ENCODE peak calls at places on chromosomes 11 and 22, in eight cellular contexts. One of them, this sample, is unnamed.

GRCh38 chr11:114140826-114141225 is 81.3 kb downstream of the ZBTB16 start:
- DNase-seq in GM06990: no peak
- DNase-seq in GM20000: no peak
- DNase-seq in nephron progenitor cell: no peak
- DNase-seq in GM12864: no peak
- DNase-seq in A549: no peak
- DNase-seq in HFF-Myc: no peak
- DNase-seq in endothelial cell of umbilical vein: no peak
- DNase-seq in this sample: no peak

GRCh38 chr22:48393041-48393370 is 1434.7 kb downstream of the BRD1 start:
- DNase-seq in GM06990: no peak
- DNase-seq in GM20000: no peak
- DNase-seq in nephron progenitor cell: no peak
- DNase-seq in GM12864: no peak
- DNase-seq in A549: no peak
- DNase-seq in HFF-Myc: no peak
- DNase-seq in endothelial cell of umbilical vein: no peak
- DNase-seq in this sample: no peak

GRCh38 chr11:130418756-130419155 is 9.7 kb downstream of the ADAMTS8 start:
- DNase-seq in GM06990: no peak
- DNase-seq in GM20000: no peak
- DNase-seq in nephron progenitor cell: no peak
- DNase-seq in GM12864: no peak
- DNase-seq in A549: no peak
- DNase-seq in HFF-Myc: no peak
- DNase-seq in endothelial cell of umbilical vein: no peak
- DNase-seq in this sample: no peak

GRCh38 chr22:30806391-30806861 is 111.8 kb downstream of the OSBP2 start:
- DNase-seq in GM06990: no peak
- DNase-seq in GM20000: no peak
- DNase-seq in nephron progenitor cell: peak
- DNase-seq in GM12864: no peak
- DNase-seq in A549: peak
- DNase-seq in HFF-Myc: peak
- DNase-seq in endothelial cell of umbilical vein: peak
- DNase-seq in this sample: no peak

GRCh38 chr11:44002191-44003093 is 45.3 kb upstream of the ACCSL start:
- DNase-seq in GM06990: no peak
- DNase-seq in GM20000: no peak
- DNase-seq in nephron progenitor cell: no peak
- DNase-seq in GM12864: no peak
- DNase-seq in A549: no peak
- DNase-seq in HFF-Myc: no peak
- DNase-seq in endothelial cell of umbilical vein: no peak
- DNase-seq in this sample: peak

GRCh38 chr11:116420770-116421528 is 351.8 kb downstream of the BUD13 start:
- DNase-seq in GM06990: no peak
- DNase-seq in GM20000: no peak
- DNase-seq in nephron progenitor cell: no peak
- DNase-seq in GM12864: no peak
- DNase-seq in A549: peak
- DNase-seq in HFF-Myc: no peak
- DNase-seq in endothelial cell of umbilical vein: no peak
- DNase-seq in this sample: no peak

GRCh38 chr11:16225623-16226022 is 130.7 kb downstream of the SOX6 start:
- DNase-seq in GM06990: no peak
- DNase-seq in GM20000: no peak
- DNase-seq in nephron progenitor cell: no peak
- DNase-seq in GM12864: no peak
- DNase-seq in A549: no peak
- DNase-seq in HFF-Myc: no peak
- DNase-seq in endothelial cell of umbilical vein: no peak
- DNase-seq in this sample: no peak

GRCh38 chr11:30049214-30049613 is 32.4 kb upstream of the KCNA4 start:
- DNase-seq in GM06990: no peak
- DNase-seq in GM20000: no peak
- DNase-seq in nephron progenitor cell: no peak
- DNase-seq in GM12864: no peak
- DNase-seq in A549: no peak
- DNase-seq in HFF-Myc: no peak
- DNase-seq in endothelial cell of umbilical vein: no peak
- DNase-seq in this sample: no peak

GRCh38 chr22:32469799-32470212 is 4.8 kb upstream of the FBXO7 start:
- DNase-seq in GM06990: no peak
- DNase-seq in GM20000: no peak
- DNase-seq in nephron progenitor cell: peak
- DNase-seq in GM12864: no peak
- DNase-seq in A549: peak
- DNase-seq in HFF-Myc: peak
- DNase-seq in endothelial cell of umbilical vein: no peak
- DNase-seq in this sample: peak

GRCh38 chr11:44886765-44887164 is 63.9 kb downstream of the TP53I11 start:
- DNase-seq in GM06990: no peak
- DNase-seq in GM20000: no peak
- DNase-seq in nephron progenitor cell: no peak
- DNase-seq in GM12864: no peak
- DNase-seq in A549: no peak
- DNase-seq in HFF-Myc: no peak
- DNase-seq in endothelial cell of umbilical vein: peak
- DNase-seq in this sample: peak

GRCh38 chr11:127939000-127939399 is 648.4 kb downstream of the ETS1 start:
- DNase-seq in GM06990: no peak
- DNase-seq in GM20000: no peak
- DNase-seq in nephron progenitor cell: no peak
- DNase-seq in GM12864: no peak
- DNase-seq in A549: no peak
- DNase-seq in HFF-Myc: no peak
- DNase-seq in endothelial cell of umbilical vein: no peak
- DNase-seq in this sample: no peak

GRCh38 chr11:2928605-2929510 is at the start of gene PHLDA2:
- DNase-seq in GM06990: peak
- DNase-seq in GM20000: peak
- DNase-seq in nephron progenitor cell: peak
- DNase-seq in GM12864: no peak
- DNase-seq in A549: peak
- DNase-seq in HFF-Myc: no peak
- DNase-seq in endothelial cell of umbilical vein: peak
- DNase-seq in this sample: peak

GRCh38 chr11:128929991-128930390 is 12.7 kb downstream of the TP53AIP1 start:
- DNase-seq in GM06990: no peak
- DNase-seq in GM20000: no peak
- DNase-seq in nephron progenitor cell: peak
- DNase-seq in GM12864: no peak
- DNase-seq in A549: no peak
- DNase-seq in HFF-Myc: no peak
- DNase-seq in endothelial cell of umbilical vein: no peak
- DNase-seq in this sample: peak

GRCh38 chr22:27507935-27508504 is 293.5 kb downstream of the MN1 start:
- DNase-seq in GM06990: no peak
- DNase-seq in GM20000: no peak
- DNase-seq in nephron progenitor cell: no peak
- DNase-seq in GM12864: no peak
- DNase-seq in A549: no peak
- DNase-seq in HFF-Myc: no peak
- DNase-seq in endothelial cell of umbilical vein: no peak
- DNase-seq in this sample: peak

GRCh38 chr11:88695701-88696414 is 358.3 kb upstream of the CTSC start:
- DNase-seq in GM06990: no peak
- DNase-seq in GM20000: no peak
- DNase-seq in nephron progenitor cell: peak
- DNase-seq in GM12864: no peak
- DNase-seq in A549: no peak
- DNase-seq in HFF-Myc: no peak
- DNase-seq in endothelial cell of umbilical vein: no peak
- DNase-seq in this sample: no peak

GRCh38 chr22:47102648-47103047 is 340.2 kb downstream of the TBC1D22A start:
- DNase-seq in GM06990: no peak
- DNase-seq in GM20000: no peak
- DNase-seq in nephron progenitor cell: no peak
- DNase-seq in GM12864: no peak
- DNase-seq in A549: peak
- DNase-seq in HFF-Myc: no peak
- DNase-seq in endothelial cell of umbilical vein: no peak
- DNase-seq in this sample: no peak

GRCh38 chr11:116981216-116981887 is 116.9 kb downstream of the SIK3 start:
- DNase-seq in GM06990: no peak
- DNase-seq in GM20000: no peak
- DNase-seq in nephron progenitor cell: no peak
- DNase-seq in GM12864: no peak
- DNase-seq in A549: no peak
- DNase-seq in HFF-Myc: no peak
- DNase-seq in endothelial cell of umbilical vein: no peak
- DNase-seq in this sample: peak

GRCh38 chr22:25822344-25822743 is 80.4 kb downstream of the MYO18B start:
- DNase-seq in GM06990: no peak
- DNase-seq in GM20000: no peak
- DNase-seq in nephron progenitor cell: no peak
- DNase-seq in GM12864: no peak
- DNase-seq in A549: no peak
- DNase-seq in HFF-Myc: no peak
- DNase-seq in endothelial cell of umbilical vein: no peak
- DNase-seq in this sample: no peak

GRCh38 chr11:8640305-8640932 is 42.0 kb downstream of the TRIM66 start:
- DNase-seq in GM06990: no peak
- DNase-seq in GM20000: no peak
- DNase-seq in nephron progenitor cell: no peak
- DNase-seq in GM12864: no peak
- DNase-seq in A549: no peak
- DNase-seq in HFF-Myc: no peak
- DNase-seq in endothelial cell of umbilical vein: no peak
- DNase-seq in this sample: no peak

GRCh38 chr11:21612326-21612725 is 580.6 kb upstream of the ANO5 start:
- DNase-seq in GM06990: no peak
- DNase-seq in GM20000: no peak
- DNase-seq in nephron progenitor cell: no peak
- DNase-seq in GM12864: no peak
- DNase-seq in A549: no peak
- DNase-seq in HFF-Myc: no peak
- DNase-seq in endothelial cell of umbilical vein: no peak
- DNase-seq in this sample: no peak
- TF ChIP-seq CTCF in GM06990: no peak
- TF ChIP-seq CTCF in GM20000: no peak
- TF ChIP-seq CTCF in nephron progenitor cell: no peak
- TF ChIP-seq CTCF in GM12864: no peak
- TF ChIP-seq CTCF in A549: no peak
- TF ChIP-seq CTCF in HFF-Myc: no peak
- TF ChIP-seq CTCF in endothelial cell of umbilical vein: no peak
- TF ChIP-seq CTCF in this sample: no peak

GRCh38 chr11:60762851-60763691 is 6.4 kb downstream of the MS4A15 start:
- DNase-seq in GM06990: peak
- DNase-seq in GM20000: peak
- DNase-seq in nephron progenitor cell: no peak
- DNase-seq in GM12864: peak
- DNase-seq in A549: peak
- DNase-seq in HFF-Myc: no peak
- DNase-seq in endothelial cell of umbilical vein: no peak
- DNase-seq in this sample: no peak
- TF ChIP-seq CTCF in GM06990: peak
- TF ChIP-seq CTCF in GM20000: no peak
- TF ChIP-seq CTCF in nephron progenitor cell: peak
- TF ChIP-seq CTCF in GM12864: peak
- TF ChIP-seq CTCF in A549: peak
- TF ChIP-seq CTCF in HFF-Myc: peak
- TF ChIP-seq CTCF in endothelial cell of umbilical vein: peak
- TF ChIP-seq CTCF in this sample: peak

GRCh38 chr11:96943970-96944369 is 554.2 kb downstream of the JRKL start:
- DNase-seq in GM06990: no peak
- DNase-seq in GM20000: no peak
- DNase-seq in nephron progenitor cell: no peak
- DNase-seq in GM12864: no peak
- DNase-seq in A549: no peak
- DNase-seq in HFF-Myc: no peak
- DNase-seq in endothelial cell of umbilical vein: no peak
- DNase-seq in this sample: no peak
- TF ChIP-seq CTCF in GM06990: no peak
- TF ChIP-seq CTCF in GM20000: no peak
- TF ChIP-seq CTCF in nephron progenitor cell: no peak
- TF ChIP-seq CTCF in GM12864: no peak
- TF ChIP-seq CTCF in A549: no peak
- TF ChIP-seq CTCF in HFF-Myc: no peak
- TF ChIP-seq CTCF in endothelial cell of umbilical vein: no peak
- TF ChIP-seq CTCF in this sample: no peak

DNA sequence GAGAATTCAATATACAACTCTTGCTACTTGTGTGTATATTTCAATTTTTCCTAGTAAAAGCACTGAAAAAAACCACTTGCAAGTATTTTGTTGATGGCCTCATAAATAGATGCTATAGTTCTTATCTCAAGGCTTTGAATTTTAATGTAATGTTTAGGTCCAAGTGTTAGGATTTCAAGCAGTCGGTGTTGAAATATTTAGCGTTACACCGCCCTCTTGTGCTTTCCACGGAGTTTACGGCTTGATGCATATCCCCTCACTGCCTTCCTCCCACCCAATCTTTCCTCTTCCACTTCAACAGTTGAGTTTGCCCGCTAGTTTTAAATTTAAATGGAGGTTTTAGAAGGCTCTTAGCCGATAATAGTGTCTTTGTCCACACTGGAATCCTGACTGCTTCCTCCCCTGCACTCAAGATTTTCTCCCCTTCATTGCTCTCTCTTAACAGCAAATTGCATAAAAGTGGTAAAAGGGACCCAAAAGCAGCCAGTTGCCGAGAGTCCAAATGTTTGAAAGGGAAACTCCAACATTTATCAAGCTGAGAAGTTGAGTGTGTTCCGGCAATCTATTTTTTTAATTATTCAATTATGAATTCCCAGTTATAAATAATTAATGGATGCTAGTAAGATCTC is 25.9 kb upstream of the HTATIP2 start:
- DNase-seq in GM06990: peak
- DNase-seq in GM20000: peak
- DNase-seq in nephron progenitor cell: peak
- DNase-seq in GM12864: no peak
- DNase-seq in A549: peak
- DNase-seq in HFF-Myc: no peak
- DNase-seq in endothelial cell of umbilical vein: peak
- DNase-seq in this sample: peak
- TF ChIP-seq CTCF in GM06990: peak
- TF ChIP-seq CTCF in GM20000: no peak
- TF ChIP-seq CTCF in nephron progenitor cell: peak
- TF ChIP-seq CTCF in GM12864: peak
- TF ChIP-seq CTCF in A549: peak
- TF ChIP-seq CTCF in HFF-Myc: peak
- TF ChIP-seq CTCF in endothelial cell of umbilical vein: peak
- TF ChIP-seq CTCF in this sample: peak

This sample was measured in osteoblast.